ENCODE peak calls at places on chromosomes 16 and 17, in six cellular contexts. R is stimulated activated naive B cell treated with anti-CD40 and anti-IgM and Interleukin-4, amounts not matched to agents 10 μg/mL and 1 μg/mL and 100 μg/mL, for 72 hours; Q is RPMI8226; G is astrocyte of the cerebellum; T is GM04504; J is stimulated activated CD4-positive, alpha-beta T cell treated with anti-CD3 and anti-CD28 coated beads, Interleukin-1b, Interleukin-23, amount 100 ng/mL, for 1 hour. P is an unnamed sample.
A peak's percentile ranks its signal among the peaks of the same experiment; 100 is the strongest.

GRCh38 chr16:29226782-29227181 is 179.7 kb downstream of the NPIPB11 start:
- DNase-seq in R (no peak), Q (no peak), G (no peak), T (no peak), J (no peak), P (no peak)

GRCh38 chr16:70418993-70419318 is 19.9 kb downstream of the ST3GAL2 start:
- DNase-seq in R (no peak), Q (no peak), G (no peak), T (no peak), J (no peak), P (no peak)

GRCh38 chr17:28008526-28008925 is 34.0 kb upstream of the NLK start:
- DNase-seq in R (no peak), Q (peak; percentile 24), G (peak; percentile 55), T (no peak), J (no peak), P (no peak)

GRCh38 chr17:49496183-49496865 is 1.2 kb downstream of the NGFR start:
- DNase-seq in R (peak; percentile 70), Q (peak; percentile 61), G (no peak), T (no peak), J (peak; percentile 49), P (peak; percentile 88)

GRCh38 chr17:3755335-3756030 is 31.8 kb downstream of the HASPIN start:
- DNase-seq in R (no peak), Q (no peak), G (no peak), T (no peak), J (no peak), P (no peak)

GRCh38 chr16:83967838-83968482 is at the start of gene NECAB2:
- DNase-seq in R (no peak), Q (peak; percentile 45), G (no peak), T (no peak), J (no peak), P (peak; percentile 59)

GRCh38 chr17:28686296-28686695 is 24.3 kb downstream of the SUPT6H start:
- DNase-seq in R (no peak), Q (no peak), G (no peak), T (no peak), J (no peak), P (no peak)

GRCh38 chr16:85781685-85782370 is 17.5 kb downstream of the EMC8 start:
- DNase-seq in R (no peak), Q (no peak), G (peak; percentile 57), T (peak; percentile 56), J (no peak), P (no peak)

GRCh38 chr17:67281053-67281452 is 36.1 kb upstream of the HELZ start:
- DNase-seq in R (no peak), Q (no peak), G (no peak), T (no peak), J (no peak), P (no peak)

GRCh38 chr16:56109205-56109604 is 82.1 kb upstream of the GNAO1 start:
- DNase-seq in R (no peak), Q (no peak), G (no peak), T (no peak), J (no peak), P (no peak)

GRCh38 chr17:1899403-1900000 is 69.7 kb downstream of the RPA1 start:
- DNase-seq in R (no peak), Q (no peak), G (no peak), T (no peak), J (no peak), P (no peak)

GRCh38 chr17:12983986-12984932 is 33.6 kb downstream of the ELAC2 start:
- DNase-seq in R (no peak), Q (no peak), G (peak; percentile 99), T (peak; percentile 97), J (no peak), P (no peak)